ENCODE peak calls at places on chromosomes 5 and 9, in six cellular contexts. A is body of pancreas; Q is pancreas; B is cardiac muscle cell; W is CD8-positive, alpha-beta T cell; C is SJSA1. J is an unnamed sample. For H3K4me1, the result is how much of the 10 kb centered on the place peaks cover.

GRCh38 chr9:76810377-76810957 is 46.2 kb downstream of the PCA3 start:
- DNase-seq in A (peak), W (no peak), Q (no peak), C (peak), B (peak), J (no peak)

GRCh38 chr9:84405666-84406065 is 65.1 kb upstream of the SLC28A3 start:
- DNase-seq in C (no peak), B (no peak), A (no peak), W (no peak), Q (no peak), J (no peak)

GRCh38 chr5:671459-672328 is 21.5 kb downstream of the TPPP start:
- DNase-seq in W (peak), C (peak), A (peak), Q (peak), B (peak), J (peak)

GRCh38 chr5:142293486-142293885 is 31.3 kb downstream of the SPRY4 start:
- DNase-seq in C (no peak), A (no peak), Q (no peak), B (no peak), W (no peak), J (no peak)

GRCh38 chr5:92917044-92917443 is 664.0 kb downstream of the NR2F1-AS1 start:
- DNase-seq in C (no peak), Q (no peak), W (no peak), B (peak), A (no peak), J (no peak)

GRCh38 chr5:31894131-31894530 is 255.2 kb downstream of the PDZD2 start:
- DNase-seq in B (no peak), W (no peak), Q (no peak), A (no peak), C (no peak), J (no peak)

GRCh38 chr9:91312717-91313325 is 48.9 kb downstream of the AUH start:
- DNase-seq in W (no peak), Q (peak), C (no peak), B (no peak), A (peak), J (no peak)

GRCh38 chr5:28014779-28015178 is 976.4 kb upstream of the CDH9 start:
- DNase-seq in B (peak), A (no peak), C (no peak), W (no peak), Q (no peak), J (no peak)

GRCh38 chr5:102875672-102876071 is 120.6 kb downstream of the PAM start:
- DNase-seq in A (no peak), B (no peak), W (no peak), C (no peak), Q (no peak), J (no peak)

GRCh38 chr5:115559524-115559923 is 14.9 kb upstream of the FEM1C start:
- DNase-seq in B (no peak), Q (no peak), C (no peak), W (no peak), A (no peak), J (no peak)

GRCh38 chr5:4700082-4700481 is 440.0 kb upstream of the ADAMTS16 start:
- DNase-seq in C (peak), B (peak), A (peak), W (no peak), Q (peak), J (no peak)

GRCh38 chr9:87725356-87725899 is 491 bp upstream of the CTSL start:
- DNase-seq in Q (no peak), C (no peak), A (no peak), W (no peak), B (peak), J (no peak)

GRCh38 chr9:19229725-19230355 is 653 bp upstream of the DENND4C start:
- DNase-seq in A (peak), Q (peak), W (no peak), B (no peak), C (no peak), J (peak)

GRCh38 chr5:141876628-141877477 is 1.4 kb downstream of the PCDH1 start:
- DNase-seq in Q (peak), C (no peak), B (no peak), A (peak), W (no peak), J (no peak)

GRCh38 chr5:99070355-99070754 is 141.5 kb upstream of the CHD1 start:
- DNase-seq in C (no peak), A (no peak), B (no peak), Q (no peak), W (no peak), J (no peak)

GRCh38 chr5:147966326-147966725 is 60.0 kb upstream of the C5orf46 start:
- DNase-seq in B (no peak), Q (no peak), A (no peak), C (no peak), W (no peak), J (no peak)

GRCh38 chr9:81892440-81892839 is 35.8 kb upstream of the SPATA31D4 start:
- DNase-seq in B (no peak), W (no peak), Q (no peak), C (no peak), A (no peak), J (no peak)

GRCh38 chr5:135498662-135498995 is 37.1 kb downstream of the NEUROG1 start:
- DNase-seq in B (no peak), Q (no peak), A (no peak), W (no peak), C (peak), J (no peak)

GRCh38 chr5:156584856-156585255 is 257.9 kb downstream of the SGCD start:
- DNase-seq in C (no peak), A (no peak), B (no peak), Q (no peak), W (no peak), J (no peak)

GRCh38 chr5:153753645-153754432 is 263.4 kb downstream of the GRIA1 start:
- DNase-seq in C (no peak), A (no peak), B (no peak), W (no peak), Q (no peak), J (no peak)

GRCh38 chr9:131709741-131710499 is 30.0 kb downstream of the RAPGEF1 start:
- DNase-seq in C (no peak), Q (no peak), B (peak), A (no peak), W (peak), J (peak)

GRCh38 chr5:169083394-169084018 is 217.4 kb downstream of the SLIT3 start:
- DNase-seq in A (no peak), W (no peak), B (no peak), Q (no peak), C (no peak), J (no peak)

GRCh38 chr5:55868846-55869245 is 17.7 kb downstream of the IL31RA start:
- DNase-seq in C (peak), B (peak), W (no peak), A (peak), Q (peak), J (no peak)

GRCh38 chr5:24693609-24694008 is 48.8 kb upstream of the CDH10 start:
- DNase-seq in C (no peak), B (no peak), W (no peak), A (no peak), Q (no peak), J (no peak)

GRCh38 chr9:109101810-109102209 is 17.9 kb downstream of the TMEM245 start:
- DNase-seq in A (peak), W (no peak), B (peak), Q (no peak), C (no peak), J (peak)

GRCh38 chr9:111743275-111743674 is 51.5 kb downstream of the SHOC1 start:
- DNase-seq in W (no peak), B (peak), Q (no peak), C (no peak), A (no peak), J (no peak)

GRCh38 chr9:101707708-101708107 is 30.7 kb downstream of the GRIN3A start:
- DNase-seq in W (no peak), A (no peak), Q (no peak), B (no peak), C (no peak), J (no peak)

GRCh38 chr5:175873090-175873454 is 1.7 kb downstream of the CPLX2 start:
- DNase-seq in Q (no peak), W (no peak), A (no peak), C (no peak), B (peak), J (no peak)

GRCh38 chr5:1832511-1833250 is 31.5 kb downstream of the NDUFS6 start:
- DNase-seq in A (no peak), B (no peak), W (no peak), C (no peak), Q (no peak), J (no peak)

GRCh38 chr5:93782978-93783377 is 41.6 kb upstream of the POU5F2 start:
- DNase-seq in B (no peak), Q (no peak), C (no peak), A (no peak), W (no peak), J (no peak)

GRCh38 chr5:143234162-143234842 is 169.2 kb downstream of the NR3C1 start:
- DNase-seq in C (no peak), B (no peak), W (no peak), Q (no peak), A (no peak), J (no peak)

GRCh38 chr5:58459860-58460726 is at the start of gene PLK2:
- DNase-seq in C (peak), W (peak), Q (peak), A (peak), B (peak), J (peak)

GRCh38 chr5:402615-403359 is 40.2 kb upstream of the EXOC3 start:
- DNase-seq in C (peak), B (no peak), A (no peak), Q (no peak), W (no peak), J (no peak)

GRCh38 chr5:33852327-33852726 is 39.5 kb downstream of the ADAMTS12 start:
- DNase-seq in W (no peak), C (no peak), Q (no peak), A (no peak), B (peak), J (no peak)

GRCh38 chr5:33852837-33853236 is 39.0 kb downstream of the ADAMTS12 start:
- DNase-seq in B (no peak), C (no peak), Q (no peak), W (no peak), A (no peak), J (no peak)

GRCh38 chr5:33857037-33857436 is 34.8 kb downstream of the ADAMTS12 start:
- DNase-seq in B (no peak), Q (no peak), A (no peak), W (no peak), C (no peak), J (no peak)

GRCh38 chr5:33854733-33855151 is 37.0 kb downstream of the ADAMTS12 start:
- DNase-seq in A (no peak), C (no peak), W (no peak), Q (no peak), B (peak), J (no peak)

GRCh38 chr5:33855396-33855795 is 36.4 kb downstream of the ADAMTS12 start:
- DNase-seq in Q (no peak), W (no peak), A (no peak), B (no peak), C (no peak), J (no peak)
- H3K4me1 ChIP-seq in Q (under half), W (under half), A (under half), B (half or more), C (under half), J (under half)

GRCh38 chr5:74626386-74627222 is 13.9 kb downstream of the ENC1 start:
- DNase-seq in B (no peak), C (no peak), Q (no peak), A (no peak), W (no peak), J (no peak)

GRCh38 chr5:74624931-74625505 is 15.5 kb downstream of the ENC1 start:
- DNase-seq in B (no peak), Q (no peak), W (no peak), A (no peak), C (no peak), J (no peak)

GRCh38 chr5:74624009-74624408 is 16.5 kb downstream of the ENC1 start:
- DNase-seq in C (no peak), A (no peak), W (no peak), Q (no peak), B (no peak), J (no peak)

GRCh38 chr5:74624501-74624900 is 16.0 kb downstream of the ENC1 start:
- DNase-seq in W (no peak), A (no peak), B (no peak), C (no peak), Q (no peak), J (no peak)

GRCh38 chr5:74625742-74626241 is 14.7 kb downstream of the ENC1 start:
- DNase-seq in C (peak), B (peak), A (peak), Q (no peak), W (no peak), J (no peak)
- H3K4me1 ChIP-seq in C (under half), B (under half), A (under half), Q (under half), W (under half), J (under half)

GRCh38 chr5:149160291-149160787 is 19.0 kb downstream of the ABLIM3 start:
- DNase-seq in C (no peak), B (no peak), W (no peak), Q (no peak), A (no peak), J (no peak)
- H3K4me1 ChIP-seq in C (under half), B (under half), W (under half), Q (under half), A (under half), J (under half)

GRCh38 chr9:89999176-89999533 is 394.3 kb downstream of the GADD45G start:
- DNase-seq in W (no peak), A (peak), Q (peak), B (no peak), C (no peak), J (no peak)

GRCh38 chr9:89996106-89996505 is 391.3 kb downstream of the GADD45G start:
- DNase-seq in C (no peak), W (no peak), B (no peak), A (no peak), Q (no peak), J (no peak)

GRCh38 chr9:89993678-89994630 is 389.1 kb downstream of the GADD45G start:
- DNase-seq in W (no peak), C (no peak), Q (peak), B (peak), A (peak), J (no peak)

GRCh38 chr9:89994988-89995613 is 390.3 kb downstream of the GADD45G start:
- DNase-seq in C (no peak), B (no peak), A (no peak), Q (no peak), W (no peak), J (no peak)

DNA sequence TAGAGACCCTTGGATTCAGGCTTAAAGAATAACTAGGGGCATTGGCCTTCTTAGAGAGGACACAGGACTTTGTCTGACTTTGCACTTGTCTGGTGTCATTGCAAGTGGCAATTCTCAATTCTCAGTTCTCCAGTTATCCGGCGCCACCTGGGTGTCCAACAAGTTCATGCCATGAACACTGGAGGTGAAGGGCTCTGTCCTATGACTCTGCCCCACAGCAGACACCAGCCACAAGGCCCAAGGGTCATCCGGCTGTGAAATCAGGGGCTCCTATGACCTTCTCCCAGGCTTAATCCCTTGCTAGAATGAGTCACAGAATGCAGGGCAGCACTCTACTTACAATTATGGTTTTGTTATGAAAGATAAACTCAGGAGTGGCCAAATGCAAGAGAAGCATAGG is 391.9 kb downstream of the GADD45G start:
- DNase-seq in B (no peak), C (no peak), Q (no peak), W (no peak), A (no peak), J (no peak)
- H3K4me1 ChIP-seq in B (half or more), C (under half), Q (under half), W (under half), A (half or more), J (under half)

GRCh38 chr9:136622538-136622948 is 40.2 kb upstream of the EGFL7 start:
- DNase-seq in C (no peak), W (no peak), A (no peak), Q (no peak), B (no peak), J (no peak)

GRCh38 chr9:136623016-136623848 is 39.5 kb upstream of the EGFL7 start:
- DNase-seq in Q (no peak), C (no peak), B (no peak), A (no peak), W (no peak), J (no peak)

GRCh38 chr9:136621019-136621733 is 41.5 kb upstream of the EGFL7 start:
- DNase-seq in A (no peak), W (no peak), C (peak), B (peak), Q (no peak), J (no peak)

GRCh38 chr9:136620441-136621018 is 42.2 kb upstream of the EGFL7 start:
- DNase-seq in W (no peak), B (no peak), Q (no peak), C (no peak), A (no peak), J (peak)

GRCh38 chr9:136621734-136622093 is 41.0 kb upstream of the EGFL7 start:
- DNase-seq in A (no peak), Q (no peak), C (no peak), B (no peak), W (no peak), J (no peak)
- H3K4me1 ChIP-seq in A (under half), Q (under half), C (half or more), B (under half), W (under half), J (under half)